ENCODE peak calls at places on chromosomes 3 and 15, in eight cellular contexts. J is Caco-2, G is pancreas, X is adrenal gland, S is stomach, U is right atrium auricular region, L is NB4, F is BE2C. I is an unnamed sample.

GRCh38 chr3:133883657-133884546 is 11.8 kb downstream of the RAB6B start:
- DNase-seq in J (no peak), G (no peak), X (no peak), S (peak; percentile 13), U (peak; percentile 32), L (no peak), F (no peak), I (no peak)

GRCh38 chr15:80861776-80862175 is 82.6 kb downstream of the CEMIP start:
- DNase-seq in J (no peak), G (no peak), X (no peak), S (no peak), U (no peak), L (no peak), F (no peak), I (no peak)

GRCh38 chr15:77821188-77821958 is 188.7 kb upstream of the LINGO1 start:
- DNase-seq in J (peak; percentile 59), G (no peak), X (peak; percentile 72), S (peak; percentile 63), U (peak; percentile 60), L (peak; percentile 71), F (peak; percentile 85), I (no peak)

GRCh38 chr3:89171681-89172080 is 64.3 kb downstream of the EPHA3 start:
- DNase-seq in J (no peak), G (no peak), X (no peak), S (no peak), U (no peak), L (no peak), F (no peak), I (no peak)

GRCh38 chr3:195769551-195769950 is 42.2 kb downstream of the MUC4 start:
- DNase-seq in J (no peak), G (no peak), X (no peak), S (no peak), U (no peak), L (no peak), F (no peak), I (no peak)

GRCh38 chr3:126342991-126343661 is 14.1 kb downstream of the KLF15 start:
- DNase-seq in J (peak; percentile 42), G (peak; percentile 65), X (no peak), S (peak; percentile 21), U (peak; percentile 58), L (peak; percentile 53), F (peak; percentile 72), I (no peak)

GRCh38 chr3:87148020-87148419 is 79.1 kb upstream of the CHMP2B start:
- DNase-seq in J (no peak), G (no peak), X (no peak), S (no peak), U (no peak), L (no peak), F (no peak), I (no peak)

GRCh38 chr3:137110392-137110996 is 152.7 kb downstream of the IL20RB start:
- DNase-seq in J (no peak), G (no peak), X (peak; percentile 15), S (no peak), U (no peak), L (peak; percentile 25), F (peak; percentile 25), I (no peak)

GRCh38 chr3:161069441-161070251 is 35.5 kb downstream of the B3GALNT1 start:
- DNase-seq in J (no peak), G (no peak), X (peak; percentile 8), S (no peak), U (no peak), L (peak; percentile 53), F (no peak), I (peak; percentile 80)

GRCh38 chr3:168071971-168072645 is 23.6 kb downstream of the GOLIM4 start:
- DNase-seq in J (no peak), G (no peak), X (no peak), S (no peak), U (no peak), L (no peak), F (no peak), I (no peak)

GRCh38 chr3:126550488-126551051 is 8.2 kb downstream of the C3orf22 start:
- DNase-seq in J (no peak), G (peak; percentile 29), X (no peak), S (peak; percentile 19), U (peak; percentile 34), L (no peak), F (peak; percentile 3), I (no peak)

GRCh38 chr3:86381247-86381646 is 609.7 kb downstream of the VGLL3 start:
- DNase-seq in J (no peak), G (no peak), X (no peak), S (no peak), U (no peak), L (no peak), F (no peak), I (no peak)

GRCh38 chr3:160768918-160769317 is 12.9 kb downstream of the PPM1L start:
- DNase-seq in J (no peak), G (no peak), X (no peak), S (no peak), U (no peak), L (no peak), F (no peak), I (no peak)

GRCh38 chr3:159175391-159175725 is 373.5 kb downstream of the MFSD1 start:
- DNase-seq in J (no peak), G (no peak), X (no peak), S (no peak), U (no peak), L (no peak), F (no peak), I (no peak)

GRCh38 chr3:149227591-149228268 is 6.1 kb upstream of the CP start:
- DNase-seq in J (no peak), G (no peak), X (no peak), S (no peak), U (no peak), L (no peak), F (no peak), I (no peak)

GRCh38 chr15:48177383-48177874 is 666 bp downstream of the MYEF2 start:
- DNase-seq in J (no peak), G (no peak), X (peak; percentile 38), S (no peak), U (no peak), L (no peak), F (no peak), I (peak; percentile 18)

GRCh38 chr3:41768363-41768762 is 193.5 kb downstream of the ULK4 start:
- DNase-seq in J (no peak), G (no peak), X (no peak), S (no peak), U (no peak), L (no peak), F (no peak), I (no peak)

GRCh38 chr15:67185621-67186225 is 68.7 kb downstream of the AAGAB start:
- DNase-seq in J (no peak), G (no peak), X (no peak), S (no peak), U (peak; percentile 60), L (no peak), F (no peak), I (no peak)

GRCh38 chr3:94310736-94311135 is 247.9 kb downstream of the NSUN3 start:
- DNase-seq in J (no peak), G (no peak), X (no peak), S (no peak), U (no peak), L (no peak), F (no peak), I (no peak)

GRCh38 chr3:94308767-94309166 is 245.9 kb downstream of the NSUN3 start:
- DNase-seq in J (no peak), G (no peak), X (no peak), S (no peak), U (no peak), L (no peak), F (no peak), I (no peak)

GRCh38 chr3:94304953-94305352 is 242.1 kb downstream of the NSUN3 start:
- DNase-seq in J (no peak), G (no peak), X (no peak), S (no peak), U (no peak), L (no peak), F (no peak), I (no peak)

GRCh38 chr3:94305835-94306685 is 243.2 kb downstream of the NSUN3 start:
- DNase-seq in J (peak; percentile 68), G (no peak), X (no peak), S (no peak), U (no peak), L (no peak), F (no peak), I (no peak)

GRCh38 chr3:94307588-94307987 is 244.7 kb downstream of the NSUN3 start:
- DNase-seq in J (no peak), G (no peak), X (no peak), S (no peak), U (no peak), L (no peak), F (no peak), I (no peak)
- H3K4me3 ChIP-seq in J (no peak overlapping the region), G (no peak overlapping the region), X (no peak overlapping the region), S (no peak overlapping the region), U (no peak overlapping the region), L (no peak overlapping the region), F (no peak overlapping the region), I (no peak overlapping the region)

DNA sequence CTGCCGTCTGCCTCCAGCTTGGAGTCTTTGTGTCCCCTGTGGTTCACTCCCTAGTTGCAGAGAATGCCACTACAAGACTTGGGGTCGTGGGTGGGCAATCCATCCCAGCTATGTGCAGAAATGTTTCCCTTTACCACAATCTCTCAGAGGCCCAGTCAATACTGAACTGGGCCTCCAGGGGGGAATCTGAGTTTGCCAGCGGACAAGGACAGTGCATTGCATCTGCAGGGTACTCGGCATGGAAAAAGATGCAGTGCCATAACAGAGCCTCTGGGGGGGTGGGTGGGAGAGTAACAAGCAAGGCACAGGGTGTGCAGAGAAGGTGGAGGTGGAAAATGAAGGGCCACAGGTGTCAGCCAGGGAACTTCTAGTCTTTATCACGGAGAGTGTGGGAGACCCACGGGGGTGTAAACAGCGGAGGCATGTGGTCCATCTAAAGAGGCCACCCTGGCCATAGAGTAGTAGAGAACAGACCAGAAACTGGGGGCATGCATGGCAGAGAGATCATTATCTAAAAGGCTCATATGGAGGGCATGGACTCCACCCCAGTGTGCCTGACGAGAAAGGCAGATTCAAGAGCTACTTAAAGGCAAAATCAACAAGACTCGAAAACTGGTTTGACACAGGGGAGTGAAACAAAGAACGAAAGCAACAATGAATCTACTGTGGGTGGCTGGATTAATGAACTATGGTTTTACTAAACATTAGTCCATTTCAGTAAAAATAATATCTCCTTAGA is 182.4 kb downstream of the ANXA2 start:
- DNase-seq in J (no peak), G (no peak), X (no peak), S (no peak), U (no peak), L (no peak), F (no peak), I (no peak)
- TF ChIP-seq CTCF in J (no peak), G (no peak), X (no peak), S (no peak), U (no peak), L (no peak), F (no peak), I (no peak)

GRCh38 chr15:68204776-68205557 is at the start of gene CALML4:
- DNase-seq in J (peak; percentile 86), G (peak; percentile 95), X (peak; percentile 82), S (peak; percentile 90), U (peak; percentile 76), L (no peak), F (no peak), I (no peak)
- H3K4me3 ChIP-seq in J (peak within 1 kb of the TSS; percentile 29), G (peak within 1 kb of the TSS; percentile 17), X (no peak within 1 kb of the TSS), S (peak within 1 kb of the TSS; percentile 39), U (no peak within 1 kb of the TSS), L (no peak within 1 kb of the TSS), F (no peak within 1 kb of the TSS), I (no peak within 1 kb of the TSS)

DNA sequence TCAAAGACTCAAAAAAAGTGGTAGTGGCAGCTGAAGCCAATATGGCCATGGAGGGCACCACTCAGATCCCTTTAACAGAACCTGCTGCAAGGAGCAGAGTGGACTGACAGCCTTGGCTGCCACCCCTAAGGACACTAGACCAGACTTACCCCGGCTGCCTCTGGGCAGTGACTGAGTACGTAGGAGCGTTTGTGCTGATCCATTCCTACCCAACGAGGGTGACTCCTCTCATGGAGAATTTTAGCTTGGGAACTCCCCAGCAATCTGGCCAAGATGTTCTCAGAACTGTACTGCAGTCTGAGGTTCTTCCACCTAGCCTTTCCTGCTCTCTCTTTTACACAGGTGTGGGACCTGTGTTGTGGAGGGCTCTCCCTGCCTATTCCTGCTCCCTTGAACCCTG is 22.1 kb downstream of the CLEC3B start:
- DNase-seq in J (no peak), G (no peak), X (no peak), S (no peak), U (no peak), L (no peak), F (no peak), I (no peak)
- TF ChIP-seq CTCF in J (no peak), G (no peak), X (no peak), S (no peak), U (no peak), L (no peak), F (no peak), I (no peak)